ENCODE peak calls at places on chromosomes 2 and 18, in five cellular contexts. P is transverse colon, F is K562, T is GM12865, U is fibroblast of villous mesenchyme. Y is an unnamed sample.

GRCh38 chr18:13003466-13003896 is 12.3 kb downstream of the CEP192 start:
- DNase-seq in F (peak; percentile 51), T (peak; percentile 54), P (no peak), U (peak; percentile 86), Y (peak; percentile 58)

GRCh38 chr2:96423866-96424265 is 81.3 kb downstream of the NEURL3 start:
- DNase-seq in F (no peak), U (peak; percentile 23), P (no peak), T (no peak), Y (no peak)

GRCh38 chr18:3526421-3527354 is 76.7 kb downstream of the TGIF1 start:
- DNase-seq in F (peak; percentile 79), T (peak; percentile 53), U (peak; percentile 29), P (no peak), Y (no peak)

GRCh38 chr2:100004348-100004884 is 138.0 kb downstream of the AFF3 start:
- DNase-seq in T (no peak), P (no peak), F (no peak), U (no peak), Y (no peak)

GRCh38 chr2:63189026-63189425 is 138.4 kb downstream of the OTX1 start:
- DNase-seq in T (peak; percentile 76), U (peak; percentile 50), P (peak; percentile 8), F (peak; percentile 29), Y (peak; percentile 44)

GRCh38 chr18:49227456-49227855 is 233.0 kb downstream of the DYM start:
- DNase-seq in F (no peak), T (no peak), U (no peak), P (peak; percentile 60), Y (no peak)

GRCh38 chr2:230905448-230906430 is 19.3 kb downstream of the GPR55 start:
- DNase-seq in T (peak; percentile 39), U (peak; percentile 27), F (no peak), P (no peak), Y (no peak)

GRCh38 chr2:144480257-144480656 is 39.7 kb downstream of the ZEB2 start:
- DNase-seq in T (no peak), F (no peak), P (no peak), U (peak; percentile 48), Y (no peak)

GRCh38 chr2:120441744-120442471 is 96.0 kb downstream of the INHBB start:
- DNase-seq in P (peak; percentile 46), U (no peak), T (no peak), F (no peak), Y (peak; percentile 33)

GRCh38 chr2:22855761-22856184 is 529.2 kb upstream of the KLHL29 start:
- DNase-seq in U (no peak), F (no peak), T (no peak), P (no peak), Y (no peak)

GRCh38 chr2:218956039-218956438 is 3.4 kb upstream of the CDK5R2 start:
- DNase-seq in F (no peak), U (no peak), P (no peak), T (no peak), Y (no peak)

GRCh38 chr2:145006957-145007672 is 487.2 kb upstream of the ZEB2 start:
- DNase-seq in F (no peak), T (no peak), U (peak; percentile 92), P (no peak), Y (no peak)

GRCh38 chr18:36737321-36737720 is 91.5 kb downstream of the TPGS2 start:
- DNase-seq in F (no peak), T (no peak), P (no peak), U (no peak), Y (no peak)

GRCh38 chr2:159010340-159010739 is 41.9 kb downstream of the TANC1 start:
- DNase-seq in U (peak; percentile 64), P (no peak), T (no peak), F (no peak), Y (no peak)

GRCh38 chr2:102074167-102074778 is 68.3 kb upstream of the IL1R1 start:
- DNase-seq in T (no peak), U (no peak), P (no peak), F (peak; percentile 33), Y (no peak)

GRCh38 chr2:80529466-80530165 is 225.1 kb upstream of the LRRTM1 start:
- DNase-seq in U (no peak), P (no peak), F (no peak), T (peak; percentile 72), Y (no peak)

GRCh38 chr18:46688853-46689525 is 32.0 kb upstream of the LOXHD1 start:
- DNase-seq in P (no peak), T (no peak), U (no peak), F (no peak), Y (no peak)

GRCh38 chr2:19675856-19676460 is 225.8 kb downstream of the TTC32 start:
- DNase-seq in T (no peak), F (no peak), P (no peak), U (peak; percentile 46), Y (no peak)

GRCh38 chr2:237264480-237265219 is 149.3 kb downstream of the COL6A3 start:
- DNase-seq in T (no peak), U (no peak), F (no peak), P (no peak), Y (no peak)

GRCh38 chr2:173869830-173870229 is 95.3 kb downstream of the SP3 start:
- DNase-seq in P (no peak), F (no peak), T (no peak), U (no peak), Y (no peak)

GRCh38 chr2:42971947-42972736 is 179.8 kb upstream of the HAAO start:
- DNase-seq in F (no peak), P (no peak), U (peak; percentile 74), T (peak; percentile 62), Y (no peak)

GRCh38 chr2:200081221-200081620 is 125.8 kb downstream of the MAIP1 start:
- DNase-seq in U (no peak), F (no peak), P (no peak), T (no peak), Y (no peak)

GRCh38 chr2:235692671-235693171 is 198.9 kb downstream of the AGAP1 start:
- DNase-seq in T (no peak), F (no peak), P (no peak), U (no peak), Y (no peak)

GRCh38 chr18:36580266-36580665 is 248.5 kb downstream of the TPGS2 start:
- DNase-seq in U (peak; percentile 62), T (no peak), P (no peak), F (no peak), Y (no peak)

GRCh38 chr2:71474116-71474743 is 20.9 kb downstream of the DYSF start:
- DNase-seq in U (no peak), T (no peak), F (no peak), P (no peak), Y (no peak)

GRCh38 chr2:66389651-66390131 is 45.2 kb upstream of the MEIS1 start:
- DNase-seq in T (peak; percentile 3), U (peak; percentile 32), F (peak; percentile 25), P (no peak), Y (no peak)

GRCh38 chr2:65227035-65227470 is 578 bp upstream of the ACTR2 start:
- DNase-seq in T (peak; percentile 53), P (peak; percentile 41), U (peak; percentile 27), F (peak; percentile 16), Y (no peak)

GRCh38 chr2:173741715-173742114 is 223.5 kb downstream of the SP3 start:
- DNase-seq in U (no peak), T (no peak), P (no peak), F (no peak), Y (no peak)

GRCh38 chr2:127398239-127398590 is 10.4 kb upstream of the MAP3K2 start:
- DNase-seq in T (peak; percentile 64), F (peak; percentile 84), P (peak; percentile 88), U (peak; percentile 94), Y (no peak)

GRCh38 chr2:108938069-108938710 is 50.8 kb downstream of the EDAR start:
- DNase-seq in F (no peak), T (no peak), U (no peak), P (no peak), Y (no peak)

GRCh38 chr2:166572958-166573357 is 78.9 kb upstream of the SCN7A start:
- DNase-seq in P (no peak), U (no peak), F (no peak), T (no peak), Y (no peak)

GRCh38 chr18:24413148-24413547 is 13.3 kb upstream of the IMPACT start:
- DNase-seq in P (no peak), U (peak; percentile 20), F (no peak), T (no peak), Y (peak; percentile 36)
- TF ChIP-seq CTCF in P (no peak), U (peak; percentile 54), F (no peak), T (no peak), Y (no peak)

GRCh38 chr2:222797871-222798270 is 63.0 kb upstream of the ACSL3 start:
- DNase-seq in U (no peak), T (no peak), P (no peak), F (no peak), Y (no peak)

GRCh38 chr2:222796413-222797103 is 64.3 kb upstream of the ACSL3 start:
- DNase-seq in T (no peak), F (no peak), U (peak; percentile 83), P (no peak), Y (no peak)

GRCh38 chr2:222798528-222798927 is 62.3 kb upstream of the ACSL3 start:
- DNase-seq in P (no peak), U (no peak), F (no peak), T (no peak), Y (no peak)

GRCh38 chr2:222795671-222796357 is 65.0 kb upstream of the ACSL3 start:
- DNase-seq in U (no peak), P (no peak), T (no peak), F (no peak), Y (no peak)

GRCh38 chr2:222797308-222797707 is 63.5 kb upstream of the ACSL3 start:
- DNase-seq in T (no peak), P (no peak), U (peak; percentile 29), F (no peak), Y (no peak)
- TF ChIP-seq CTCF in T (peak; percentile 41), P (peak; percentile 22), U (peak; percentile 48), F (peak; percentile 56), Y (no peak)

GRCh38 chr18:5237083-5237722 is 40.1 kb upstream of the AKAIN1 start:
- DNase-seq in F (peak; percentile 22), T (peak; percentile 29), U (no peak), P (no peak), Y (peak; percentile 3)

GRCh38 chr18:5239447-5239846 is 42.4 kb upstream of the AKAIN1 start:
- DNase-seq in P (no peak), F (no peak), U (no peak), T (no peak), Y (no peak)

GRCh38 chr18:5238371-5238758 is 41.3 kb upstream of the AKAIN1 start:
- DNase-seq in F (peak; percentile 57), P (peak; percentile 82), U (no peak), T (peak; percentile 49), Y (peak; percentile 59)

DNA sequence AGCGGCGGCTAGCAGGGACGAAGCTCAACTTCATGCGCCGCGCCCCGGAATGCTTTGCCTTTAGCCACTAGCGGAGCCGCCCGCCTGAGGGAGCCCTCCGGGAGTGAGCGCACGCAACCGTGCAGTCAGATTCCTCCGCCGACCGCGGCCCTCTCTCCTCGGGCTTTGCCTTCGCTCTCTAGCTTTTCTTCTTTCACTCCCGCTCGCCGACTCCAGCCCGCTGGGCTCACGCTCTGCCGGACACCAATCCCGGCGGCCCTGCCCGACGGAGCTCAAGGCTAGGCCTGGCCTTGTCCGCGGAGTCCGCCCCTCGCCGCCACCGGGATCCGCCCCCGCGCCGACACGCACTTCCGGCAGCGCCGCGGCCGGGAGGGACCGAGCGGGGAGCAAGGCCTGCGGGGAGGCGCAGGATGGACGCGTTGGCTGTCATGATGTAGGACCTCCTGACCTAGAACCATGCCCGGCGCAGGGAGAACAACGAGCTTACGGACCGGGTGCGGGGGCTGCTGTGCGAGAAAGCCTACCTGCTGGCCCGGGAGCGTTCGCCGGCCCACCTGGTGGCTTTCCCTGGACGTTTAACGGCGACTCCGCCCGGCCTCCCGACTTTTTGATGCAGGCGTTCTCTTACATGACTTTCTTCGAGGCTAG is 40.8 kb upstream of the AKAIN1 start:
- DNase-seq in F (peak; percentile 89), U (peak; percentile 92), T (peak; percentile 95), P (peak; percentile 89), Y (peak; percentile 85)
- TF ChIP-seq CTCF in F (no peak), U (no peak), T (no peak), P (peak; percentile 43), Y (no peak)

GRCh38 chr2:44785433-44785832 is 156.1 kb upstream of the SIX3 start:
- DNase-seq in P (no peak), F (no peak), U (no peak), T (no peak), Y (no peak)
- TF ChIP-seq CTCF in P (no peak), F (no peak), U (no peak), T (no peak), Y (no peak)